ENCODE peak calls at places on chromosomes 6 and 20, in seven cellular contexts. B is stomach, Z is K562, D is ovary, R is GM12878, N is esophagus muscularis mucosa, M is suprapubic skin. O is an unnamed sample.

GRCh38 chr6:34053721-34054120 is 92.2 kb downstream of the GRM4 start:
- DNase-seq in B (no peak), Z (no peak), D (no peak), R (no peak), N (no peak), M (no peak), O (no peak)

GRCh38 chr6:6683964-6684363 is 95.4 kb downstream of the LY86 start:
- DNase-seq in B (no peak), Z (no peak), D (no peak), R (no peak), N (no peak), M (no peak), O (no peak)

GRCh38 chr6:34810936-34811632 is 19.2 kb downstream of the BLTP3A start:
- DNase-seq in B (peak; percentile 38), Z (no peak), D (no peak), R (peak; percentile 84), N (no peak), M (no peak), O (no peak)

GRCh38 chr20:63774348-63774735 is 34.8 kb downstream of the SLC2A4RG start:
- DNase-seq in B (no peak), Z (no peak), D (peak; percentile 65), R (no peak), N (no peak), M (no peak), O (no peak)

GRCh38 chr20:44475694-44476560 is at the start of gene TTPAL:
- DNase-seq in B (peak; percentile 93), Z (peak; percentile 94), D (peak; percentile 93), R (peak; percentile 68), N (peak; percentile 94), M (peak; percentile 90), O (peak; percentile 94)

GRCh38 chr20:20664795-20665194 is 47.6 kb downstream of the RALGAPA2 start:
- DNase-seq in B (no peak), Z (peak; percentile 21), D (no peak), R (no peak), N (no peak), M (no peak), O (no peak)

GRCh38 chr20:6994452-6994851 is 227.0 kb downstream of the BMP2 start:
- DNase-seq in B (no peak), Z (no peak), D (no peak), R (no peak), N (no peak), M (no peak), O (no peak)

GRCh38 chr6:111765681-111766523 is 107.3 kb downstream of the FYN start:
- DNase-seq in B (no peak), Z (no peak), D (no peak), R (no peak), N (no peak), M (no peak), O (no peak)

GRCh38 chr20:1417273-1417672 is 24.4 kb upstream of the FKBP1A start:
- DNase-seq in B (no peak), Z (no peak), D (no peak), R (no peak), N (no peak), M (no peak), O (no peak)

GRCh38 chr6:104682722-104683643 is 176.7 kb downstream of the HACE1 start:
- DNase-seq in B (peak; percentile 40), Z (peak; percentile 89), D (no peak), R (no peak), N (no peak), M (no peak), O (peak; percentile 78)

GRCh38 chr6:3228046-3228671 is 706 bp upstream of the TUBB2B start:
- DNase-seq in B (no peak), Z (peak; percentile 55), D (peak; percentile 26), R (no peak), N (no peak), M (no peak), O (peak; percentile 85)

GRCh38 chr6:68638225-68638900 is 3.3 kb downstream of the ADGRB3 start:
- DNase-seq in B (peak; percentile 36), Z (peak; percentile 75), D (peak; percentile 26), R (no peak), N (no peak), M (no peak), O (no peak)

GRCh38 chr6:113684382-113684901 is 172.7 kb upstream of the MARCKS start:
- DNase-seq in B (no peak), Z (no peak), D (no peak), R (no peak), N (no peak), M (no peak), O (no peak)

GRCh38 chr6:12174878-12175277 is 115.3 kb upstream of the EDN1 start:
- DNase-seq in B (no peak), Z (no peak), D (no peak), R (no peak), N (no peak), M (no peak), O (no peak)

GRCh38 chr20:39698706-39699211 is 736.6 kb downstream of the DHX35 start:
- DNase-seq in B (no peak), Z (no peak), D (no peak), R (no peak), N (no peak), M (no peak), O (no peak)

GRCh38 chr20:6863798-6864201 is 96.3 kb downstream of the BMP2 start:
- DNase-seq in B (no peak), Z (no peak), D (no peak), R (no peak), N (no peak), M (no peak), O (no peak)

DNA sequence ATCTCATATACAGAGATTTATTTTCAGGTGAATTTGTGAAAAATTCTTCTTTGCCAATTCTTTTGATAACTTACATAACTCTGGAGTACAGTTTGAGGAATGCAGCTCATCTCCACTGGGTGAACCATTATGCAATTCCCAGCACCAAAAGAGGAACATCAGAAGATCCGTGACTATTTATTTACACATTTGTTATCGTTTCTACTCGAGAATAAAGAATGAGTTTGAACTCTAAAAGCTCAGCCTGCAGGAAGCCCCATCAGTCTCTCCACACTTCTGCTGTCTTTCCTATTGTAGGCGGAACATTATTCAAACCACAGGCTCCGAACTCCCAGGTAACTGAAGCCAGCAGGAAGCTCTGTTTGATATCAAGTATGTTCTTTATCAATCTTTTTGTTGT is 95.9 kb upstream of the IFNGR1 start:
- DNase-seq in B (no peak), Z (no peak), D (no peak), R (no peak), N (no peak), M (no peak), O (no peak)
- TF ChIP-seq EP300 in B (no peak), Z (no peak), D (no peak), R (no peak), N (no peak), M (no peak), O (no peak)

DNA sequence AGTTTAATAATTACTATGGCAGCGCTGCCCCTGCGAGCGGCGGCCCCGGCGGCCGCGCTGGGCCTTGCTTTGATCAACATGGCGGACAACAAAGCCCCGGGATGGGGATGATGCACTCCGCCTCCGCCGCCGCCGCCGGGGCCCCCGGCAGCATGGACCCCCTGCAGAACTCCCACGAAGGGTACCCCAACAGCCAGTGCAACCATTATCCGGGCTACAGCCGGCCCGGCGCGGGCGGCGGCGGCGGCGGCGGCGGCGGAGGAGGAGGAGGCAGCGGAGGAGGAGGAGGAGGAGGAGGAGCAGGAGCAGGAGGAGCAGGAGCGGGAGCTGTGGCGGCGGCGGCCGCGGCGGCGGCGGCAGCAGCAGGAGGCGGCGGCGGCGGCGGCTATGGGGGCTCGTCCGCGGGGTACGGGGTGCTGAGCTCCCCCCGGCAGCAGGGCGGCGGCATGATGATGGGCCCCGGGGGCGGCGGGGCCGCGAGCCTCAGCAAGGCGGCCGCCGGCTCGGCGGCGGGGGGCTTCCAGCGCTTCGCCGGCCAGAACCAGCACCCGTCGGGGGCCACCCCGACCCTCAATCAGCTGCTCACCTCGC is 1.5 kb downstream of the ARID1B start:
- DNase-seq in B (peak; percentile 56), Z (peak; percentile 71), D (peak; percentile 78), R (no peak), N (no peak), M (no peak), O (peak; percentile 93)
- TF ChIP-seq POLR2A in B (no peak), Z (no peak), D (peak; percentile 20), R (peak; percentile 55), N (no peak), M (peak; percentile 56), O (no peak)

DNA sequence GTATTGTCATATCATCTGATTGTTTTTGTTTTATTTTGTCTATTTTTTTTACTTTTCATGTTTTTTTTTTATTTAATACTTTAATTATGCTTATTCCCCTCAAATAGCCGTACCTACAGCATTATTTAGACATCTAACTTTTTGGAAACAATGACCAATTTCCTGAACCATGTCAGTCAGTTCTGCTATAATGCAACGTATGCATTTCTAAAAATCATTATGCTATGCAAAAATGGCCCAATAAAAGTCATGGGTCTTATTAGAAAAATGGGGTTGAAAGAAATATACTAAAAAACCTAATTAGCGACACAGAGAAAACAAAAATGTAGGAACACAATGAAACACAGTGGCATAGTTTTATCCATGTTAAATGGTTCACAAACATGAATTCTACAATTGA is 1454.7 kb downstream of the GRIK2 start:
- DNase-seq in B (no peak), Z (no peak), D (no peak), R (no peak), N (no peak), M (no peak), O (no peak)
- H3K36me3 ChIP-seq in B (no peaks in the 10 kb centered on the region), Z (no peaks in the 10 kb centered on the region), D (no peaks in the 10 kb centered on the region), R (no peaks in the 10 kb centered on the region), N (no peaks in the 10 kb centered on the region), M (no peaks in the 10 kb centered on the region), O (no peaks in the 10 kb centered on the region)

DNA sequence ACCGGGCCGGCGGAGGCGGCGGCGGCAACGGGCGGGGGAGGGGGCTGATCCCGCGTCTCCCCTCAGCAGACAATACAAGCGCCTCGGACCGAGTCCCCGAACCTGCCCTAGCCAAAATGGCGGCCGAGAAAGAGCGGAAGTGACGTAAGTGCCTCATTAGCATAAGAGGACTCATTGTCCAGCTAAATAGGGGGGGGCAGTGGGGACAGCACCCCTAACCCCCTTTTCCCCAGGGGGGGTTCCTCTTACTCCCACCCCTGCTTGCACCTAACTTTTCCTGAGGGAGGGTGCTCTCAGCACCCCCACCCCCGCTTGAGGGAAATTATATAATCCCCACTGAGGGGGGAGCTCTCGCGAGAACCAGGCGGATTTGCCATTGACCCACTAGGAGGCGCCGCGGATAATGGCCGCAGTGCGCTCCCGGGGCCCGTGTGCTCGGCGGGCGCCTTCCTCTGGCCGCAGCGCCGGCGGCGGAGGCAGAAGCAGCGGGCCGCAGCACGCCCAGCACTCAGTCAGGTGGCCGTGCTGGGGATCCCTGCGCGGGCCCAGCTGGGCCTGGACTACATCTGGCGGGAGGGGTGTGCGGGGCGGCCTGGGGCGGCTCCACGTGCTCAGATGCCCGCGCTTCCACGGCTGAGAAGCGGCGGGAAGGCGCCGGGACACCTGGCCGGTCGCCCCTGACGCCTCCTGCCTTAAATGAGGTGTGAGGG is at the start of gene ADNP:
- DNase-seq in B (peak; percentile 91), Z (peak; percentile 95), D (peak; percentile 94), R (peak; percentile 66), N (peak; percentile 98), M (peak; percentile 95), O (peak; percentile 92)
- TF ChIP-seq EP300 in B (no peak), Z (peak; percentile 59), D (peak; percentile 6), R (peak; percentile 57), N (no peak), M (no peak), O (no peak)

GRCh38 chr6:52664185-52664990 is 6.5 kb upstream of the TMEM14A start:
- DNase-seq in B (peak; percentile 94), Z (peak; percentile 96), D (peak; percentile 80), R (peak; percentile 83), N (peak; percentile 96), M (peak; percentile 93), O (peak; percentile 92)
- TF ChIP-seq POLR2A in B (peak; percentile 39), Z (peak; percentile 94), D (peak; percentile 34), R (peak; percentile 95), N (peak; percentile 27), M (peak; percentile 36), O (peak; percentile 84)

GRCh38 chr20:37305839-37306238 is 16.4 kb downstream of the MANBAL start:
- DNase-seq in B (no peak), Z (no peak), D (no peak), R (no peak), N (no peak), M (peak; percentile 52), O (no peak)
- H3K36me3 ChIP-seq in B (peaks cover 18% of the 10 kb centered on the region), Z (peaks cover 76% of the 10 kb centered on the region), D (no peaks in the 10 kb centered on the region), R (peaks cover 57% of the 10 kb centered on the region), N (peaks cover 46% of the 10 kb centered on the region), M (peaks cover 57% of the 10 kb centered on the region), O (no peaks in the 10 kb centered on the region)

O was measured in upper lobe of left lung.